ENCODE peak calls at places on chromosome 20, in seven cellular contexts. B is GOT3; E is GM13977; V is HEK293T; J is ACHN; R is effector CD4-positive, alpha-beta T cell; N is aorta. H is an unnamed sample.
A peak's percentile ranks its signal among the peaks of the same experiment; 100 is the strongest.

GRCh38 chr20:48550814-48551213 is 277.0 kb downstream of the PREX1 start:
- DNase-seq in B (no peak), E (no peak), V (no peak), J (no peak), R (no peak), N (no peak), H (no peak)

GRCh38 chr20:37914672-37915433 is 11.9 kb downstream of the VSTM2L start:
- DNase-seq in B (no peak), E (peak; percentile 59), V (peak; percentile 38), J (no peak), R (no peak), N (no peak), H (peak; percentile 92)

GRCh38 chr20:38076548-38076947 is 43.0 kb downstream of the RPRD1B start:
- DNase-seq in B (no peak), E (no peak), V (no peak), J (no peak), R (no peak), N (no peak), H (no peak)

GRCh38 chr20:40309731-40310130 is 379.3 kb downstream of the MAFB start:
- DNase-seq in B (no peak), E (no peak), V (no peak), J (no peak), R (no peak), N (no peak), H (no peak)

GRCh38 chr20:37276494-37277252 is 12.8 kb upstream of the MANBAL start:
- DNase-seq in B (no peak), E (peak; percentile 68), V (no peak), J (no peak), R (no peak), N (peak; percentile 76), H (peak; percentile 15)

GRCh38 chr20:62069741-62070216 is 4.1 kb upstream of the TAF4 start:
- DNase-seq in B (no peak), E (no peak), V (no peak), J (peak; percentile 71), R (no peak), N (no peak), H (no peak)

GRCh38 chr20:35223941-35224340 is 2.5 kb upstream of the MMP24 start:
- DNase-seq in B (no peak), E (no peak), V (no peak), J (no peak), R (no peak), N (no peak), H (no peak)

GRCh38 chr20:35312348-35312747 is 20.1 kb upstream of the FAM83C start:
- DNase-seq in B (no peak), E (no peak), V (no peak), J (peak; percentile 93), R (no peak), N (no peak), H (peak; percentile 8)

GRCh38 chr20:62142252-62143117 is 709 bp downstream of the PSMA7 start:
- DNase-seq in B (no peak), E (no peak), V (no peak), J (peak; percentile 22), R (no peak), N (no peak), H (peak; percentile 32)

GRCh38 chr20:22425344-22426295 is 158.8 kb downstream of the FOXA2 start:
- DNase-seq in B (no peak), E (no peak), V (no peak), J (peak; percentile 60), R (no peak), N (no peak), H (no peak)

GRCh38 chr20:37401930-37402675 is 56.2 kb downstream of the SRC start:
- DNase-seq in B (no peak), E (no peak), V (no peak), J (no peak), R (no peak), N (no peak), H (no peak)

GRCh38 chr20:58107533-58107932 is 120.9 kb downstream of the ANKRD60 start:
- DNase-seq in B (no peak), E (no peak), V (no peak), J (no peak), R (no peak), N (no peak), H (no peak)

GRCh38 chr20:6882911-6883310 is 115.4 kb downstream of the BMP2 start:
- DNase-seq in B (peak; percentile 22), E (no peak), V (no peak), J (no peak), R (no peak), N (no peak), H (no peak)

GRCh38 chr20:37921341-37921929 is 18.5 kb downstream of the VSTM2L start:
- DNase-seq in B (no peak), E (peak; percentile 78), V (no peak), J (no peak), R (no peak), N (no peak), H (no peak)

GRCh38 chr20:12927489-12927888 is 81.3 kb upstream of the SPTLC3 start:
- DNase-seq in B (no peak), E (no peak), V (no peak), J (no peak), R (no peak), N (no peak), H (no peak)

GRCh38 chr20:53773792-53774371 is 180.2 kb upstream of the ZNF217 start:
- DNase-seq in B (peak; percentile 63), E (no peak), V (no peak), J (peak; percentile 68), R (no peak), N (no peak), H (no peak)

GRCh38 chr20:8601542-8601912 is 467.4 kb upstream of the PLCB4 start:
- DNase-seq in B (no peak), E (peak; percentile 57), V (no peak), J (peak; percentile 82), R (no peak), N (no peak), H (peak; percentile 15)

GRCh38 chr20:49140834-49141233 is 47.3 kb downstream of the STAU1 start:
- DNase-seq in B (no peak), E (no peak), V (no peak), J (no peak), R (no peak), N (no peak), H (no peak)

GRCh38 chr20:16147916-16148315 is 425.3 kb downstream of the KIF16B start:
- DNase-seq in B (no peak), E (no peak), V (no peak), J (no peak), R (no peak), N (no peak), H (no peak)

GRCh38 chr20:15178581-15178980 is 841.2 kb upstream of the FLRT3 start:
- DNase-seq in B (no peak), E (no peak), V (no peak), J (no peak), R (no peak), N (no peak), H (no peak)

GRCh38 chr20:53753880-53754459 is 160.3 kb upstream of the ZNF217 start:
- DNase-seq in B (no peak), E (no peak), V (no peak), J (no peak), R (no peak), N (no peak), H (no peak)

H was measured in NCI-H146.